ENCODE peak calls at places on chromosomes 5 and 9, in eight cellular contexts. T, N, G, U, V, C, F and D are unnamed samples.

GRCh38 chr9:134923466-134923865 is 5.8 kb upstream of the FCN1 start:
- DNase-seq in T (no peak), N (no peak), G (peak), U (no peak), V (no peak), C (no peak), F (no peak), D (no peak)

GRCh38 chr5:8436919-8437318 is 568.0 kb downstream of the MTRR start:
- DNase-seq in T (no peak), N (no peak), G (no peak), U (no peak), V (no peak), C (no peak), F (no peak), D (no peak)

GRCh38 chr9:85427749-85428148 is 314.0 kb downstream of the AGTPBP1 start:
- DNase-seq in T (no peak), N (no peak), G (no peak), U (no peak), V (no peak), C (no peak), F (no peak), D (no peak)

GRCh38 chr5:50958852-50959457 is 292.5 kb downstream of the PARP8 start:
- DNase-seq in T (peak), N (no peak), G (no peak), U (no peak), V (peak), C (no peak), F (peak), D (no peak)

GRCh38 chr5:129904667-129905466 is 602 bp downstream of the CHSY3 start:
- DNase-seq in T (peak), N (no peak), G (no peak), U (no peak), V (peak), C (peak), F (peak), D (no peak)

GRCh38 chr9:95452176-95452575 is 64.6 kb downstream of the PTCH1 start:
- DNase-seq in T (no peak), N (no peak), G (no peak), U (no peak), V (no peak), C (no peak), F (no peak), D (no peak)

GRCh38 chr5:32098291-32098690 is 75.8 kb downstream of the GOLPH3 start:
- DNase-seq in T (peak), N (no peak), G (no peak), U (no peak), V (no peak), C (no peak), F (no peak), D (no peak)

GRCh38 chr5:77984587-77984986 is 208.4 kb upstream of the TBCA start:
- DNase-seq in T (no peak), N (no peak), G (no peak), U (no peak), V (no peak), C (no peak), F (no peak), D (no peak)

GRCh38 chr5:37873988-37874387 is 34.1 kb upstream of the GDNF start:
- DNase-seq in T (no peak), N (no peak), G (no peak), U (no peak), V (no peak), C (no peak), F (no peak), D (no peak)

GRCh38 chr5:1298723-1299510 is 4.0 kb upstream of the TERT start:
- DNase-seq in T (no peak), N (no peak), G (no peak), U (peak), V (no peak), C (peak), F (no peak), D (no peak)

GRCh38 chr5:119355636-119356383 is at the start of gene TNFAIP8:
- DNase-seq in T (no peak), N (peak), G (peak), U (no peak), V (peak), C (peak), F (peak), D (no peak)

GRCh38 chr9:1939926-1940368 is 75.2 kb upstream of the SMARCA2 start:
- DNase-seq in T (no peak), N (peak), G (no peak), U (no peak), V (peak), C (no peak), F (peak), D (peak)

GRCh38 chr5:140988036-140988997 is 22.0 kb downstream of the PCDHAC2 start:
- DNase-seq in T (peak), N (no peak), G (no peak), U (no peak), V (no peak), C (no peak), F (no peak), D (no peak)

GRCh38 chr9:115548826-115549225 is 430.9 kb upstream of the TNC start:
- DNase-seq in T (no peak), N (no peak), G (no peak), U (no peak), V (peak), C (no peak), F (peak), D (no peak)

GRCh38 chr5:160439205-160439600 is 17.5 kb downstream of the PTTG1 start:
- DNase-seq in T (peak), N (peak), G (peak), U (peak), V (peak), C (peak), F (peak), D (no peak)

GRCh38 chr9:99748690-99749089 is 73.0 kb upstream of the NR4A3 start:
- DNase-seq in T (no peak), N (no peak), G (no peak), U (no peak), V (peak), C (no peak), F (no peak), D (no peak)

GRCh38 chr9:87336407-87336806 is 161.3 kb upstream of the DAPK1 start:
- DNase-seq in T (peak), N (no peak), G (no peak), U (no peak), V (no peak), C (no peak), F (peak), D (no peak)

GRCh38 chr9:79254900-79255651 is 316.7 kb upstream of the TLE4 start:
- DNase-seq in T (no peak), N (no peak), G (no peak), U (no peak), V (peak), C (no peak), F (no peak), D (no peak)

GRCh38 chr5:160342413-160342941 is 27.9 kb downstream of the C1QTNF2 start:
- DNase-seq in T (no peak), N (no peak), G (no peak), U (no peak), V (peak), C (peak), F (peak), D (no peak)

GRCh38 chr5:16700081-16700480 is 83.3 kb upstream of the RETREG1 start:
- DNase-seq in T (no peak), N (no peak), G (no peak), U (no peak), V (no peak), C (no peak), F (no peak), D (no peak)

GRCh38 chr9:37968228-37968672 is 64.3 kb upstream of the SLC25A51 start:
- DNase-seq in T (no peak), N (no peak), G (no peak), U (no peak), V (peak), C (no peak), F (peak), D (no peak)

GRCh38 chr5:84494453-84494852 is 109.8 kb upstream of the EDIL3 start:
- DNase-seq in T (no peak), N (no peak), G (no peak), U (no peak), V (peak), C (no peak), F (peak), D (peak)

GRCh38 chr5:89293849-89294248 is 410.9 kb upstream of the MEF2C start:
- DNase-seq in T (no peak), N (no peak), G (no peak), U (no peak), V (peak), C (no peak), F (peak), D (no peak)

GRCh38 chr9:117153021-117153420 is 261.8 kb downstream of the ASTN2 start:
- DNase-seq in T (no peak), N (no peak), G (no peak), U (no peak), V (peak), C (no peak), F (no peak), D (peak)

GRCh38 chr5:135651156-135651555 is 72.4 kb upstream of the CXCL14 start:
- DNase-seq in T (no peak), N (no peak), G (no peak), U (no peak), V (peak), C (no peak), F (no peak), D (peak)

GRCh38 chr5:43078956-43079355 is 38.8 kb upstream of the ANXA2R start:
- DNase-seq in T (no peak), N (no peak), G (no peak), U (peak), V (peak), C (no peak), F (peak), D (peak)

GRCh38 chr9:133349965-133350624 is 2.1 kb downstream of the RPL7A start:
- DNase-seq in T (no peak), N (no peak), G (no peak), U (no peak), V (no peak), C (no peak), F (no peak), D (no peak)

GRCh38 chr9:119283118-119283794 is 86.0 kb downstream of the BRINP1 start:
- DNase-seq in T (no peak), N (peak), G (no peak), U (no peak), V (peak), C (no peak), F (peak), D (no peak)

GRCh38 chr9:131045300-131046092 is 36.5 kb downstream of the LAMC3 start:
- DNase-seq in T (no peak), N (no peak), G (no peak), U (no peak), V (no peak), C (no peak), F (no peak), D (no peak)

GRCh38 chr5:1779021-1779680 is 20.5 kb downstream of the MRPL36 start:
- DNase-seq in T (no peak), N (no peak), G (no peak), U (no peak), V (no peak), C (peak), F (no peak), D (no peak)

GRCh38 chr5:91178461-91178860 is 204.7 kb downstream of the ARRDC3 start:
- DNase-seq in T (no peak), N (no peak), G (no peak), U (no peak), V (no peak), C (no peak), F (peak), D (no peak)

GRCh38 chr5:117691364-117691763 is 1116.7 kb upstream of the SEMA6A start:
- DNase-seq in T (no peak), N (no peak), G (no peak), U (no peak), V (no peak), C (no peak), F (no peak), D (no peak)

GRCh38 chr5:123670981-123671557 is 159.1 kb downstream of the CSNK1G3 start:
- DNase-seq in T (peak), N (peak), G (peak), U (peak), V (peak), C (no peak), F (peak), D (no peak)

GRCh38 chr5:138032028-138032571 is 779 bp downstream of the FAM13B start:
- DNase-seq in T (no peak), N (peak), G (peak), U (no peak), V (peak), C (peak), F (peak), D (no peak)

DNA sequence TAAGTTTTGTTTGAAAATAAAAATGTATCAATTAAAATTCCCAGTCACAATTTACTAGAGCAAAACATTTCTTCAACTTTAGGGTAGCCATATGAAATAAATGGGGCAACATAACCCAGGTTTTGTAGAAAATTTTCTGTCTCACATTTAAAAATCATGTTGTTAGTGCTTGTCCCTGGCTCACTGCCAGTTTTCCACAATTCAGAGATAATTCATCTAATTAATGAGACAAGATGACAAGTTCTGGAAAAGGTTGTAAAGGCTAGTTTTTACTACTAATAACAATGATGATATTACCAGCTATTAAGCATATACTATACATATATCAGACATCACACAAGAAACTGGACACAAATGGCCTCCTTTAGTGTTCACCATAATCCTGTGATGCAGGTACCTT is 45.9 kb downstream of the MEGF9 start:
- DNase-seq in T (peak), N (no peak), G (no peak), U (no peak), V (no peak), C (no peak), F (no peak), D (no peak)
- H3K4me3 ChIP-seq in T (no peak), N (no peak), G (no peak), U (no peak), V (no peak), C (no peak), F (no peak), D (no peak)

DNA sequence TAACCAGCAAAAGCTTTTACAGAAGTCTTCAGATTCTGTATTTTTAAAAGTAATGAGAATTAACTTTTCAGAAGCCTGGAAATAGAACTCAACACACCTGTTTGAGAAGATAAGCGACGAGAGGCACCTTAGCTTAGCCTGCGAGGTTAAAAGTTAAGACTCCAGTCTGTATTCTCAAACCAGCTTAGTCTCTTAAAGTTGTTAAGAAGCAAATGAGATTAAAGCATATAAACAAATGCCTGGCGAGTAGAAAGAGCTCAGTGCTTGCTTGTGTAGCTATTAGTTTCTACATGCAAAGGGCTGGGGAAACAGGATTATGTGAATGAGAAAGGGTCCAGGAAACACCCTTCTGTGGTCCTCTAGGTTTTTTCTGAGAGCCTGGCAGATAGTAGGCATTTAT is 51.7 kb downstream of the MTAP start:
- DNase-seq in T (no peak), N (no peak), G (no peak), U (no peak), V (no peak), C (no peak), F (no peak), D (no peak)
- TF ChIP-seq CTCF in T (no peak), N (no peak), G (no peak), U (no peak), V (no peak), C (no peak), F (no peak), D (no peak)

GRCh38 chr9:129570450-129571297 is 50.2 kb downstream of the C9orf50 start:
- DNase-seq in T (peak), N (peak), G (peak), U (peak), V (peak), C (peak), F (peak), D (no peak)
- H3K4me3 ChIP-seq in T (no peak), N (no peak), G (no peak), U (no peak), V (no peak), C (no peak), F (no peak), D (no peak)

GRCh38 chr5:11814373-11814772 is 89.9 kb downstream of the CTNND2 start:
- DNase-seq in T (no peak), N (no peak), G (no peak), U (no peak), V (no peak), C (no peak), F (no peak), D (no peak)
- TF ChIP-seq CTCF in T (no peak), N (no peak), G (no peak), U (no peak), V (no peak), C (no peak), F (no peak), D (no peak)

DNA sequence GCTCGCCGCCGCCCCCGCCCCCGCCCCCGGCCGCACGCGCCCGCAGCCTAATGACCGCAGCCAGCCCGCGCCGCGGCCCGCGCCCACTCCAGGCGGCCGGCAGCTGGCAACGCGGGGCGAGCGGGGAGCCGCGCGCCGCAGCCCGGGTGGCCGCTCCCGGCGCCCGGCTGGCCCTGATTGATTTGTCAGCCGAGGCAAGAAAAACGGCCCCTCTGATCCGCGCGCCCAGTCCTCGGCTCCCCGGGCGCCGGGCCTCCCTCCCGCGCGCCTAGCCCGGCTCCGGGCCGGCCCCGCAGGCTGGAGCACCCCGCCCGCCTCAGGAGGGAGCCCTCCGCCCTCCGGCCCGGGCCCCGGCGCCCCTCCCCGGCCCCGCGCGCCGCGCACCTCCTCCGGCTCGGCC is 11.9 kb upstream of the LHX2 start:
- DNase-seq in T (no peak), N (no peak), G (no peak), U (no peak), V (no peak), C (no peak), F (no peak), D (no peak)
- H3K4me3 ChIP-seq in T (no peak), N (no peak), G (no peak), U (peak), V (no peak), C (peak), F (no peak), D (no peak)

GRCh38 chr5:150116667-150117395 is 30.5 kb upstream of the CSF1R start:
- DNase-seq in T (no peak), N (no peak), G (peak), U (peak), V (peak), C (peak), F (no peak), D (no peak)

GRCh38 chr5:150114773-150115408 is 28.5 kb upstream of the CSF1R start:
- DNase-seq in T (peak), N (no peak), G (peak), U (no peak), V (no peak), C (no peak), F (no peak), D (no peak)

GRCh38 chr5:150112211-150113046 is 26.1 kb upstream of the CSF1R start:
- DNase-seq in T (no peak), N (no peak), G (peak), U (peak), V (peak), C (peak), F (peak), D (no peak)

GRCh38 chr5:150113047-150113744 is 26.8 kb upstream of the CSF1R start:
- DNase-seq in T (no peak), N (no peak), G (peak), U (peak), V (peak), C (peak), F (peak), D (no peak)

DNA sequence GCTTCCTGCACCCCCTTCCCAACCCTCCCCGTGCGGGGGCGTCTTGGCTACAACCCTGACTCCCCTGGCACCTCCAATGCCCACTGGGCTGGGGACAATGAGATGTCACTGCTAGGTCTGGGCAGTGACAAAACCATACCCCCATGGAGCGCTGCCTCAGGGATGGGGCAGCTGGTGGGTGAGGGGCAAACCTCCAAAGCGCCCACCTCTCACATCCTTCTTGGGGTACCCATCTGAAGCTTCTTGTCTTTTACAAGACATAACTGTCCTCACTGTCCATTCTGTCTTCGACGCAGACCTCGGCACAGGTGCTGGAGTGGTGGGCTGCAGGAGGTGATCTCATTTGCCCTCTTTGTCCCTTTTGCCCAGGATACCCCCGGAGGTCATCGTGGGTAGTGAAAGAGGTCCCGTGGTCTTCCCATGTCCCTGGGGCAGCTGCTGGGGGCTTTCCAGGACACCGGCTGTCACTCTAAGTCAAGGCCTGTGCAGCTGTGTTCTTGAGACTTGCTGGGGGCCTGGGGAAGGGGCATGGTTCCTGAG is 27.8 kb upstream of the CSF1R start:
- DNase-seq in T (no peak), N (no peak), G (peak), U (peak), V (no peak), C (no peak), F (no peak), D (no peak)
- TF ChIP-seq CTCF in T (peak), N (no peak), G (no peak), U (peak), V (no peak), C (no peak), F (peak), D (no peak)

GRCh38 chr5:73301208-73302088 is 128.5 kb downstream of the TMEM174 start:
- DNase-seq in T (no peak), N (no peak), G (no peak), U (no peak), V (no peak), C (no peak), F (no peak), D (no peak)

GRCh38 chr5:73299017-73299630 is 126.1 kb downstream of the TMEM174 start:
- DNase-seq in T (peak), N (no peak), G (no peak), U (no peak), V (peak), C (no peak), F (no peak), D (no peak)

GRCh38 chr5:73298251-73299016 is 125.4 kb downstream of the TMEM174 start:
- DNase-seq in T (no peak), N (no peak), G (no peak), U (no peak), V (no peak), C (no peak), F (no peak), D (no peak)

GRCh38 chr5:73300520-73301207 is 127.7 kb downstream of the TMEM174 start:
- DNase-seq in T (no peak), N (no peak), G (no peak), U (no peak), V (peak), C (no peak), F (peak), D (no peak)

GRCh38 chr5:73299665-73300435 is 126.9 kb downstream of the TMEM174 start:
- DNase-seq in T (no peak), N (no peak), G (no peak), U (no peak), V (no peak), C (no peak), F (no peak), D (no peak)
- H3K4me3 ChIP-seq in T (no peak), N (no peak), G (peak), U (no peak), V (no peak), C (no peak), F (no peak), D (peak)

GRCh38 chr9:34591911-34592866 is 2.7 kb upstream of the CNTFR start:
- DNase-seq in T (no peak), N (no peak), G (no peak), U (no peak), V (no peak), C (no peak), F (no peak), D (no peak)
- TF ChIP-seq CTCF in T (no peak), N (no peak), G (no peak), U (no peak), V (no peak), C (no peak), F (no peak), D (no peak)

GRCh38 chr9:20570756-20571155 is 51.5 kb downstream of the MLLT3 start:
- DNase-seq in T (no peak), N (no peak), G (no peak), U (no peak), V (peak), C (no peak), F (peak), D (no peak)
- H3K4me3 ChIP-seq in T (no peak), N (no peak), G (no peak), U (no peak), V (no peak), C (no peak), F (no peak), D (no peak)

GRCh38 chr5:22693125-22693524 is 160.0 kb downstream of the CDH12 start:
- DNase-seq in T (no peak), N (peak), G (no peak), U (no peak), V (no peak), C (no peak), F (no peak), D (no peak)
- TF ChIP-seq CTCF in T (no peak), N (no peak), G (no peak), U (no peak), V (no peak), C (no peak), F (no peak), D (no peak)